ENCODE peak calls at places on chromosomes 16 and 17, in four cellular contexts. E is dorsolateral prefrontal cortex, B is foreskin fibroblast, D is Ammon's horn. H is an unnamed sample.

GRCh38 chr17:73025041-73025440 is 67.4 kb downstream of the SLC39A11 start:
- DNase-seq in D (no peak), B (no peak), E (no peak), H (no peak)

GRCh38 chr17:77242118-77242800 is 101.5 kb downstream of the SEC14L1 start:
- DNase-seq in D (peak; percentile 23), E (no peak), B (no peak), H (no peak)

GRCh38 chr17:1229354-1229890 is 40.8 kb upstream of the BHLHA9 start:
- DNase-seq in D (peak; percentile 46), B (no peak), E (no peak), H (no peak)

GRCh38 chr17:14672830-14673229 is 371.9 kb downstream of the HS3ST3B1 start:
- DNase-seq in E (no peak), B (peak; percentile 58), D (no peak), H (no peak)

GRCh38 chr16:9068886-9069285 is 22.6 kb upstream of the HAPSTR1 start:
- DNase-seq in B (no peak), D (no peak), E (no peak), H (no peak)

GRCh38 chr17:78168906-78169793 is 769 bp downstream of the SYNGR2 start:
- DNase-seq in D (peak; percentile 60), E (peak; percentile 73), B (peak; percentile 55), H (peak; percentile 66)

GRCh38 chr17:66459811-66460270 is 157.4 kb downstream of the PRKCA start:
- DNase-seq in E (peak; percentile 34), D (no peak), B (peak; percentile 99), H (peak; percentile 14)

GRCh38 chr17:18039535-18040286 is 503 bp downstream of the GID4 start:
- DNase-seq in E (no peak), D (no peak), B (no peak), H (no peak)

GRCh38 chr17:16428098-16428882 is 12.9 kb downstream of the TRPV2 start:
- DNase-seq in D (peak; percentile 72), E (peak; percentile 61), B (peak; percentile 63), H (no peak)

GRCh38 chr17:74598346-74599022 is 6.4 kb upstream of the CD300LD start:
- DNase-seq in E (no peak), D (no peak), B (no peak), H (no peak)

GRCh38 chr17:7476474-7476873 is 3.0 kb downstream of the ZBTB4 start:
- DNase-seq in E (no peak), D (no peak), B (no peak), H (peak; percentile 21)

GRCh38 chr17:58960068-58960467 is 146.6 kb downstream of the TRIM37 start:
- DNase-seq in D (peak; percentile 15), E (no peak), B (peak; percentile 31), H (peak; percentile 23)

GRCh38 chr17:21213005-21213404 is 956 bp downstream of the TMEM11 start:
- DNase-seq in E (no peak), D (no peak), B (no peak), H (no peak)

GRCh38 chr17:77254961-77255741 is 114.4 kb downstream of the SEC14L1 start:
- DNase-seq in E (peak; percentile 27), D (no peak), B (peak; percentile 91), H (peak; percentile 29)

GRCh38 chr17:50919321-50920040 is 53.3 kb upstream of the TOB1 start:
- DNase-seq in D (peak; percentile 98), B (peak; percentile 71), E (peak; percentile 98), H (peak; percentile 98)

GRCh38 chr17:35002876-35003551 is 22.7 kb downstream of the LIG3 start:
- DNase-seq in B (no peak), E (no peak), D (no peak), H (peak; percentile 71)

GRCh38 chr16:86093801-86094750 is 195.1 kb downstream of the IRF8 start:
- DNase-seq in E (no peak), D (no peak), B (no peak), H (no peak)

GRCh38 chr16:74852500-74852875 is 77.9 kb upstream of the FA2H start:
- DNase-seq in D (no peak), B (no peak), E (no peak), H (no peak)

GRCh38 chr16:85037050-85037410 is 9.4 kb downstream of the KIAA0513 start:
- DNase-seq in E (peak; percentile 71), B (peak; percentile 21), D (no peak), H (peak; percentile 70)

GRCh38 chr16:12833939-12834338 is 30.3 kb upstream of the CPPED1 start:
- DNase-seq in B (peak; percentile 29), E (no peak), D (peak; percentile 22), H (no peak)

GRCh38 chr16:15906439-15906838 is 18.0 kb upstream of the CEP20 start:
- DNase-seq in B (no peak), D (no peak), E (no peak), H (no peak)

GRCh38 chr16:77882359-77882758 is 94.0 kb downstream of the VAT1L start:
- DNase-seq in E (no peak), B (no peak), D (no peak), H (no peak)

GRCh38 chr17:57577751-57578607 is 167.1 kb downstream of the CCDC182 start:
- DNase-seq in B (peak; percentile 65), E (peak; percentile 48), D (peak; percentile 75), H (no peak)

GRCh38 chr17:80786887-80787286 is 204.8 kb upstream of the CHMP6 start:
- DNase-seq in E (peak; percentile 3), B (no peak), D (no peak), H (no peak)

GRCh38 chr16:56475226-56475625 is 23.9 kb downstream of the OGFOD1 start:
- DNase-seq in D (no peak), E (no peak), B (no peak), H (no peak)

GRCh38 chr16:8720967-8721692 is 46.7 kb downstream of the ABAT start:
- DNase-seq in B (no peak), E (no peak), D (no peak), H (no peak)

GRCh38 chr16:22726868-22727267 is 87.1 kb upstream of the HS3ST2 start:
- DNase-seq in D (no peak), B (no peak), E (no peak), H (no peak)

GRCh38 chr16:508884-509736 is 18.4 kb upstream of the CAPN15 start:
- DNase-seq in E (no peak), D (no peak), B (no peak), H (peak; percentile 94)

GRCh38 chr16:69260506-69260905 is 50.6 kb upstream of the VPS4A start:
- DNase-seq in E (no peak), D (no peak), B (no peak), H (no peak)

GRCh38 chr17:38889745-38890409 is 20.0 kb downstream of the LASP1 start:
- DNase-seq in B (no peak), D (no peak), E (no peak), H (no peak)

GRCh38 chr17:42680331-42680808 is 1.3 kb downstream of the CCR10 start:
- DNase-seq in D (no peak), B (no peak), E (no peak), H (peak; percentile 49)

GRCh38 chr17:2050871-2051387 is 4.0 kb upstream of the HIC1 start:
- DNase-seq in E (no peak), D (no peak), B (no peak), H (peak; percentile 54)

GRCh38 chr16:85004587-85005205 is 6.6 kb downstream of the ZDHHC7 start:
- DNase-seq in B (peak; percentile 82), E (no peak), D (no peak), H (no peak)